ENCODE peak calls at places on chromosomes 1 and 21, in nine cellular contexts. One of them, this sample, is unnamed. For H3K4me1, the result is how much of the 10 kb centered on the place peaks cover.

GRCh38 chr1:74686941-74687340 is 13.3 kb upstream of the ERICH3 start:
- DNase-seq in lung: no peak
- DNase-seq in adrenal gland: no peak
- DNase-seq in fibroblast of lung: no peak
- DNase-seq in ovary: no peak
- DNase-seq in psoas muscle: no peak
- DNase-seq in OCI-LY7: no peak
- DNase-seq in A673: no peak
- DNase-seq in cardiac muscle cell: no peak
- DNase-seq in this sample: no peak

GRCh38 chr1:167456926-167457325 is 61.4 kb downstream of the CD247 start:
- DNase-seq in lung: no peak
- DNase-seq in OCI-LY7: no peak
- DNase-seq in A673: no peak
- DNase-seq in fibroblast of lung: no peak
- DNase-seq in adrenal gland: no peak
- DNase-seq in cardiac muscle cell: no peak
- DNase-seq in ovary: no peak
- DNase-seq in psoas muscle: no peak
- DNase-seq in this sample: no peak

GRCh38 chr1:109246141-109246551 is 3.2 kb upstream of the CELSR2 start:
- DNase-seq in psoas muscle: no peak
- DNase-seq in A673: no peak
- DNase-seq in fibroblast of lung: no peak
- DNase-seq in cardiac muscle cell: no peak
- DNase-seq in ovary: no peak
- DNase-seq in lung: no peak
- DNase-seq in OCI-LY7: no peak
- DNase-seq in adrenal gland: no peak
- DNase-seq in this sample: no peak

GRCh38 chr1:31790140-31790539 is 25.7 kb downstream of the SPOCD1 start:
- DNase-seq in psoas muscle: no peak
- DNase-seq in ovary: no peak
- DNase-seq in fibroblast of lung: no peak
- DNase-seq in cardiac muscle cell: no peak
- DNase-seq in lung: no peak
- DNase-seq in adrenal gland: peak
- DNase-seq in OCI-LY7: no peak
- DNase-seq in A673: no peak
- DNase-seq in this sample: no peak

GRCh38 chr1:241600496-241600901 is 39.7 kb downstream of the CHML start:
- DNase-seq in lung: no peak
- DNase-seq in ovary: no peak
- DNase-seq in fibroblast of lung: peak
- DNase-seq in cardiac muscle cell: peak
- DNase-seq in OCI-LY7: peak
- DNase-seq in A673: peak
- DNase-seq in psoas muscle: no peak
- DNase-seq in adrenal gland: no peak
- DNase-seq in this sample: no peak

GRCh38 chr1:94971491-94971924 is 44.6 kb upstream of the CNN3 start:
- DNase-seq in lung: no peak
- DNase-seq in ovary: no peak
- DNase-seq in psoas muscle: no peak
- DNase-seq in OCI-LY7: no peak
- DNase-seq in adrenal gland: no peak
- DNase-seq in cardiac muscle cell: no peak
- DNase-seq in A673: peak
- DNase-seq in fibroblast of lung: peak
- DNase-seq in this sample: no peak

GRCh38 chr1:29426701-29427279 is 190.5 kb downstream of the PTPRU start:
- DNase-seq in A673: no peak
- DNase-seq in lung: no peak
- DNase-seq in ovary: no peak
- DNase-seq in OCI-LY7: no peak
- DNase-seq in cardiac muscle cell: no peak
- DNase-seq in fibroblast of lung: no peak
- DNase-seq in adrenal gland: no peak
- DNase-seq in psoas muscle: no peak
- DNase-seq in this sample: no peak

GRCh38 chr1:221783437-221783836 is 41.5 kb upstream of the DUSP10 start:
- DNase-seq in adrenal gland: no peak
- DNase-seq in cardiac muscle cell: no peak
- DNase-seq in ovary: no peak
- DNase-seq in A673: no peak
- DNase-seq in OCI-LY7: no peak
- DNase-seq in psoas muscle: no peak
- DNase-seq in lung: no peak
- DNase-seq in fibroblast of lung: no peak
- DNase-seq in this sample: peak

GRCh38 chr1:117615474-117615873 is 9.6 kb downstream of the TENT5C start:
- DNase-seq in cardiac muscle cell: no peak
- DNase-seq in adrenal gland: no peak
- DNase-seq in lung: no peak
- DNase-seq in psoas muscle: no peak
- DNase-seq in ovary: no peak
- DNase-seq in OCI-LY7: peak
- DNase-seq in A673: no peak
- DNase-seq in fibroblast of lung: no peak
- DNase-seq in this sample: peak

GRCh38 chr21:25809013-25809412 is 74.2 kb downstream of the GABPA start:
- DNase-seq in cardiac muscle cell: no peak
- DNase-seq in adrenal gland: no peak
- DNase-seq in fibroblast of lung: no peak
- DNase-seq in psoas muscle: no peak
- DNase-seq in OCI-LY7: no peak
- DNase-seq in lung: no peak
- DNase-seq in ovary: no peak
- DNase-seq in A673: no peak
- DNase-seq in this sample: no peak

GRCh38 chr1:234533975-234534876 is 55.2 kb upstream of the TARBP1 start:
- DNase-seq in OCI-LY7: no peak
- DNase-seq in adrenal gland: peak
- DNase-seq in psoas muscle: peak
- DNase-seq in lung: peak
- DNase-seq in ovary: peak
- DNase-seq in A673: peak
- DNase-seq in fibroblast of lung: peak
- DNase-seq in cardiac muscle cell: peak
- DNase-seq in this sample: no peak

GRCh38 chr1:119674110-119674509 is 26.0 kb upstream of the ZNF697 start:
- DNase-seq in psoas muscle: no peak
- DNase-seq in OCI-LY7: no peak
- DNase-seq in adrenal gland: no peak
- DNase-seq in lung: no peak
- DNase-seq in cardiac muscle cell: peak
- DNase-seq in fibroblast of lung: peak
- DNase-seq in A673: no peak
- DNase-seq in ovary: no peak
- DNase-seq in this sample: no peak

GRCh38 chr1:168783831-168784230 is 54.8 kb upstream of the DPT start:
- DNase-seq in cardiac muscle cell: peak
- DNase-seq in psoas muscle: no peak
- DNase-seq in OCI-LY7: no peak
- DNase-seq in A673: no peak
- DNase-seq in ovary: peak
- DNase-seq in fibroblast of lung: peak
- DNase-seq in adrenal gland: no peak
- DNase-seq in lung: no peak
- DNase-seq in this sample: no peak

GRCh38 chr1:230937370-230937769 is 41.3 kb downstream of the TTC13 start:
- DNase-seq in ovary: no peak
- DNase-seq in A673: no peak
- DNase-seq in fibroblast of lung: peak
- DNase-seq in psoas muscle: no peak
- DNase-seq in OCI-LY7: no peak
- DNase-seq in cardiac muscle cell: peak
- DNase-seq in lung: no peak
- DNase-seq in adrenal gland: no peak
- DNase-seq in this sample: no peak

GRCh38 chr1:175822575-175822974 is 79.2 kb upstream of the TNR start:
- DNase-seq in OCI-LY7: no peak
- DNase-seq in fibroblast of lung: peak
- DNase-seq in lung: no peak
- DNase-seq in psoas muscle: no peak
- DNase-seq in cardiac muscle cell: no peak
- DNase-seq in A673: no peak
- DNase-seq in adrenal gland: no peak
- DNase-seq in ovary: no peak
- DNase-seq in this sample: no peak

GRCh38 chr1:163692266-163692665 is 370.5 kb downstream of the NUF2 start:
- DNase-seq in ovary: no peak
- DNase-seq in adrenal gland: no peak
- DNase-seq in OCI-LY7: no peak
- DNase-seq in fibroblast of lung: no peak
- DNase-seq in lung: no peak
- DNase-seq in A673: no peak
- DNase-seq in psoas muscle: no peak
- DNase-seq in cardiac muscle cell: no peak
- DNase-seq in this sample: no peak

GRCh38 chr1:109802136-109802900 is 38.6 kb upstream of the EPS8L3 start:
- DNase-seq in ovary: no peak
- DNase-seq in OCI-LY7: no peak
- DNase-seq in adrenal gland: no peak
- DNase-seq in lung: no peak
- DNase-seq in fibroblast of lung: no peak
- DNase-seq in cardiac muscle cell: no peak
- DNase-seq in psoas muscle: no peak
- DNase-seq in A673: no peak
- DNase-seq in this sample: peak

GRCh38 chr1:235888119-235888643 is 21.5 kb upstream of the LYST start:
- DNase-seq in ovary: no peak
- DNase-seq in cardiac muscle cell: no peak
- DNase-seq in A673: no peak
- DNase-seq in adrenal gland: no peak
- DNase-seq in fibroblast of lung: no peak
- DNase-seq in lung: no peak
- DNase-seq in OCI-LY7: no peak
- DNase-seq in psoas muscle: no peak
- DNase-seq in this sample: peak

GRCh38 chr1:59141267-59141863 is 155.5 kb upstream of the FGGY start:
- DNase-seq in fibroblast of lung: no peak
- DNase-seq in A673: no peak
- DNase-seq in adrenal gland: peak
- DNase-seq in psoas muscle: no peak
- DNase-seq in lung: no peak
- DNase-seq in ovary: no peak
- DNase-seq in OCI-LY7: no peak
- DNase-seq in cardiac muscle cell: no peak
- DNase-seq in this sample: no peak

GRCh38 chr1:59142663-59143487 is 154.0 kb upstream of the FGGY start:
- DNase-seq in A673: no peak
- DNase-seq in psoas muscle: no peak
- DNase-seq in lung: no peak
- DNase-seq in fibroblast of lung: peak
- DNase-seq in adrenal gland: peak
- DNase-seq in cardiac muscle cell: peak
- DNase-seq in OCI-LY7: no peak
- DNase-seq in ovary: no peak
- DNase-seq in this sample: no peak

GRCh38 chr1:59146056-59146455 is 150.8 kb upstream of the FGGY start:
- DNase-seq in cardiac muscle cell: no peak
- DNase-seq in fibroblast of lung: no peak
- DNase-seq in adrenal gland: no peak
- DNase-seq in lung: no peak
- DNase-seq in A673: no peak
- DNase-seq in OCI-LY7: no peak
- DNase-seq in ovary: no peak
- DNase-seq in psoas muscle: no peak
- DNase-seq in this sample: no peak

GRCh38 chr1:59144959-59145358 is 151.9 kb upstream of the FGGY start:
- DNase-seq in lung: no peak
- DNase-seq in OCI-LY7: no peak
- DNase-seq in psoas muscle: no peak
- DNase-seq in cardiac muscle cell: no peak
- DNase-seq in A673: no peak
- DNase-seq in fibroblast of lung: no peak
- DNase-seq in adrenal gland: no peak
- DNase-seq in ovary: no peak
- DNase-seq in this sample: no peak

GRCh38 chr1:59143824-59144223 is 153.1 kb upstream of the FGGY start:
- DNase-seq in psoas muscle: no peak
- DNase-seq in cardiac muscle cell: peak
- DNase-seq in adrenal gland: no peak
- DNase-seq in fibroblast of lung: peak
- DNase-seq in OCI-LY7: no peak
- DNase-seq in lung: no peak
- DNase-seq in A673: peak
- DNase-seq in ovary: no peak
- DNase-seq in this sample: no peak
- H3K4me1 ChIP-seq in psoas muscle: under half
- H3K4me1 ChIP-seq in cardiac muscle cell: under half
- H3K4me1 ChIP-seq in adrenal gland: under half
- H3K4me1 ChIP-seq in fibroblast of lung: under half
- H3K4me1 ChIP-seq in OCI-LY7: under half
- H3K4me1 ChIP-seq in lung: under half
- H3K4me1 ChIP-seq in A673: under half
- H3K4me1 ChIP-seq in ovary: under half
- H3K4me1 ChIP-seq in this sample: under half

GRCh38 chr1:201499191-201499590 is 7.7 kb downstream of the CSRP1 start:
- DNase-seq in psoas muscle: no peak
- DNase-seq in adrenal gland: no peak
- DNase-seq in lung: no peak
- DNase-seq in cardiac muscle cell: no peak
- DNase-seq in ovary: no peak
- DNase-seq in fibroblast of lung: no peak
- DNase-seq in OCI-LY7: no peak
- DNase-seq in A673: no peak
- DNase-seq in this sample: no peak
- H3K27ac ChIP-seq in psoas muscle: no peak
- H3K27ac ChIP-seq in adrenal gland: peak
- H3K27ac ChIP-seq in lung: peak
- H3K27ac ChIP-seq in cardiac muscle cell: peak
- H3K27ac ChIP-seq in ovary: peak
- H3K27ac ChIP-seq in fibroblast of lung: no peak
- H3K27ac ChIP-seq in OCI-LY7: no peak
- H3K27ac ChIP-seq in A673: peak
- H3K27ac ChIP-seq in this sample: no peak

DNA sequence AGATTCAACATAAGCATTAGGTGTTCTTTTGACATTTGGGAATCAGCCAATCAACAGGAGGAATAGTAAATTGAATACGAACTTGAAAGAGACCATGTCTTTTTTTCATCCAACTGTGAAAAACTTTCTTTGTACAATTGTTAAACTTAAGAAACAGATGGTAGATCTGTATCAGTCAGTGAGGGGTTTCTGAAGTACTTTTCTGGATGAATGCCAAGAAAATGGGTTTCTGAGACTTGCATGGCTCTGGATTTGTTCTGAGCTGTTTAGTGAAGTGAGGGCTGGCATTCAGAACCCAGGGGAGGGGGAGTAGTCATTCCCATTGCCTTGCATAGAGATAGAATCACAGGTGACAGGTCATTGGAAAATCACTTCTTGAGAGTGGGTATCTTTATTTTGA is 37.4 kb downstream of the PTPRC start:
- DNase-seq in OCI-LY7: peak
- DNase-seq in lung: no peak
- DNase-seq in cardiac muscle cell: no peak
- DNase-seq in fibroblast of lung: peak
- DNase-seq in psoas muscle: no peak
- DNase-seq in ovary: no peak
- DNase-seq in A673: peak
- DNase-seq in adrenal gland: no peak
- DNase-seq in this sample: peak
- H3K4me1 ChIP-seq in OCI-LY7: half or more
- H3K4me1 ChIP-seq in lung: under half
- H3K4me1 ChIP-seq in cardiac muscle cell: under half
- H3K4me1 ChIP-seq in fibroblast of lung: under half
- H3K4me1 ChIP-seq in psoas muscle: under half
- H3K4me1 ChIP-seq in ovary: under half
- H3K4me1 ChIP-seq in A673: under half
- H3K4me1 ChIP-seq in adrenal gland: under half
- H3K4me1 ChIP-seq in this sample: half or more

GRCh38 chr1:207221934-207222351 is 99.5 kb upstream of the CD55 start:
- DNase-seq in psoas muscle: no peak
- DNase-seq in A673: no peak
- DNase-seq in lung: no peak
- DNase-seq in OCI-LY7: no peak
- DNase-seq in fibroblast of lung: no peak
- DNase-seq in adrenal gland: no peak
- DNase-seq in ovary: no peak
- DNase-seq in cardiac muscle cell: no peak
- DNase-seq in this sample: no peak
- H3K27ac ChIP-seq in psoas muscle: no peak
- H3K27ac ChIP-seq in A673: no peak
- H3K27ac ChIP-seq in lung: no peak
- H3K27ac ChIP-seq in OCI-LY7: no peak
- H3K27ac ChIP-seq in fibroblast of lung: no peak
- H3K27ac ChIP-seq in adrenal gland: no peak
- H3K27ac ChIP-seq in ovary: no peak
- H3K27ac ChIP-seq in cardiac muscle cell: no peak
- H3K27ac ChIP-seq in this sample: no peak